ENCODE peak calls at places on chromosomes 3 and 15, in eight cellular contexts. One of them, this sample, is unnamed.

GRCh38 chr3:159797771-159798170 is 190.9 kb upstream of the IL12A start:
- DNase-seq in glutamatergic neuron: no peak
- DNase-seq in lung: no peak
- DNase-seq in brain microvascular endothelial cell: no peak
- DNase-seq in fibroblast of the aortic adventitia: no peak
- DNase-seq in HFFc6: no peak
- DNase-seq in psoas muscle: no peak
- DNase-seq in coronary artery: no peak
- DNase-seq in this sample: no peak

GRCh38 chr3:132549890-132550578 is 47.0 kb upstream of the ACKR4 start:
- DNase-seq in brain microvascular endothelial cell: peak
- DNase-seq in glutamatergic neuron: no peak
- DNase-seq in HFFc6: peak
- DNase-seq in fibroblast of the aortic adventitia: peak
- DNase-seq in lung: no peak
- DNase-seq in psoas muscle: no peak
- DNase-seq in coronary artery: no peak
- DNase-seq in this sample: peak

GRCh38 chr15:31353931-31354330 is 27.3 kb downstream of the KLF13 start:
- DNase-seq in coronary artery: no peak
- DNase-seq in HFFc6: peak
- DNase-seq in fibroblast of the aortic adventitia: peak
- DNase-seq in lung: no peak
- DNase-seq in psoas muscle: peak
- DNase-seq in brain microvascular endothelial cell: no peak
- DNase-seq in glutamatergic neuron: no peak
- DNase-seq in this sample: no peak

GRCh38 chr3:141303481-141304223 is 64.7 kb upstream of the ZBTB38 start:
- DNase-seq in fibroblast of the aortic adventitia: peak
- DNase-seq in psoas muscle: no peak
- DNase-seq in brain microvascular endothelial cell: peak
- DNase-seq in coronary artery: no peak
- DNase-seq in glutamatergic neuron: no peak
- DNase-seq in lung: peak
- DNase-seq in HFFc6: peak
- DNase-seq in this sample: peak

GRCh38 chr3:41000471-41000870 is 198.8 kb upstream of the CTNNB1 start:
- DNase-seq in psoas muscle: no peak
- DNase-seq in lung: no peak
- DNase-seq in brain microvascular endothelial cell: no peak
- DNase-seq in fibroblast of the aortic adventitia: peak
- DNase-seq in coronary artery: peak
- DNase-seq in glutamatergic neuron: no peak
- DNase-seq in HFFc6: no peak
- DNase-seq in this sample: no peak

GRCh38 chr3:27368831-27369607 is at the start of gene NEK10:
- DNase-seq in HFFc6: peak
- DNase-seq in psoas muscle: peak
- DNase-seq in lung: peak
- DNase-seq in coronary artery: peak
- DNase-seq in fibroblast of the aortic adventitia: peak
- DNase-seq in brain microvascular endothelial cell: peak
- DNase-seq in glutamatergic neuron: peak
- DNase-seq in this sample: peak

GRCh38 chr3:61997112-61997511 is 376.2 kb downstream of the FEZF2 start:
- DNase-seq in fibroblast of the aortic adventitia: peak
- DNase-seq in HFFc6: peak
- DNase-seq in glutamatergic neuron: no peak
- DNase-seq in brain microvascular endothelial cell: no peak
- DNase-seq in coronary artery: no peak
- DNase-seq in psoas muscle: no peak
- DNase-seq in lung: no peak
- DNase-seq in this sample: no peak

GRCh38 chr3:107816082-107816481 is 274.7 kb downstream of the CD47 start:
- DNase-seq in glutamatergic neuron: no peak
- DNase-seq in brain microvascular endothelial cell: no peak
- DNase-seq in HFFc6: no peak
- DNase-seq in lung: no peak
- DNase-seq in psoas muscle: no peak
- DNase-seq in fibroblast of the aortic adventitia: no peak
- DNase-seq in coronary artery: no peak
- DNase-seq in this sample: no peak

GRCh38 chr15:50675524-50676144 is 11.0 kb downstream of the TRPM7 start:
- DNase-seq in lung: no peak
- DNase-seq in psoas muscle: no peak
- DNase-seq in coronary artery: no peak
- DNase-seq in brain microvascular endothelial cell: peak
- DNase-seq in glutamatergic neuron: no peak
- DNase-seq in HFFc6: peak
- DNase-seq in fibroblast of the aortic adventitia: peak
- DNase-seq in this sample: no peak

DNA sequence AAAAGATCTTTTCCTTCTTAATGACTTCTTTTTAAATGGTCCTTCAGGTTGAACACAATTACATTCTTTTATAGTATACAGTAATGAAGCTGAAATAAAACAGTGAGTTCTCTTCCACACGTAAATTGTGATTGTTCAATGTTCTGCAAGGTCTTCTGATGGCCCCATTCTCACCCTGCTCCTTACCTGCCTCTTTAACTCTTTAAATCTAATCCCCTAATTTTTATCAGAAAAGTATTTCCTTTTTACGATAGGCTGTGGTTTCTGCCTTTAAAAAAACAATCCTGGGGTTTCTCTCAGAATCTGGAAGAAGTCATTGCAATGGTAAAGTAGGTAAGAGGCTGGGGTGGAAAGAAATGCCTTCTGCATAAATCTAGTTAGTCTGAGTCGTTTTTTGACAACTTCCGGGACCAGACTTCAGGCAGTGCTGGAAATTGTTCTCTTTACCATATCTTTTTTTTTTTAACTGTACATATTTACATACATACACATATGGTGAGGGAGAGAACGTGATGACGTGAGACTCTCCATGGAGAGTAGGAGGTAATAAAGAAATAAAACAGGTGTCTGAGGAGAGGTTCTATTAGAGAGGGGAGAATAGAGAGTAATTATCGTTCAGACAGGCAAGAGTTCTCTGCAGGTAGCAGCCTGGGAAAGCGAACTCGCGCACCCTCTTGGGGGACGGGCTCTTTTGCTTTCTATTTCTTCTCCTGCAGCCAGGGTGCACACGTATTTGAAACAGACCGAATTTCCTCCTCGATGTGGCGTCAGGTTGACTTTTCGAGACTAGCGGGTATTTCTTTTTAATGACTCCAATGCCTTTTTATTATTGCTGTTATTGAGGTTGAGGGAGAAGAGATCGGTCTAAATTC is at the start of gene SIDT1:
- DNase-seq in psoas muscle: no peak
- DNase-seq in HFFc6: no peak
- DNase-seq in coronary artery: no peak
- DNase-seq in brain microvascular endothelial cell: no peak
- DNase-seq in fibroblast of the aortic adventitia: no peak
- DNase-seq in lung: peak
- DNase-seq in glutamatergic neuron: no peak
- DNase-seq in this sample: peak
- TF ChIP-seq CTCF in psoas muscle: no peak
- TF ChIP-seq CTCF in HFFc6: no peak
- TF ChIP-seq CTCF in coronary artery: no peak
- TF ChIP-seq CTCF in brain microvascular endothelial cell: peak
- TF ChIP-seq CTCF in fibroblast of the aortic adventitia: peak
- TF ChIP-seq CTCF in lung: no peak
- TF ChIP-seq CTCF in glutamatergic neuron: no peak
- TF ChIP-seq CTCF in this sample: no peak

DNA sequence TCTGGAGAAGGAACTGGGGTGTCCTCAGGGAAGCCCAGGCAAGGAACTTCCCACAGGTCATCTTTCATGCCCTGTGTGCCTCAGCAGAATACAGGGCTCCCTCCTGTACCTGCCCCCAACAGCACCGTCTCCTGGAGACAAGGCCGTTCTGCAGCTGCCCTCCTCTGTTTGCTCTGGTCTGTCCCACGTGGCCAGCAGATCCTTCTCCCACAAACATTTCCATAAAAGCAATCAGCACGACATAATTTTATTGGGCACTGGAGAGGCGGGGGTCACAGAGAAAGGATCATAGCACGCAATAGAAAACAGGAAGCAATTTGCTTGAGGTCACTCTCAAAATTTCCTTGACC is 29.5 kb downstream of the STARD5 start:
- DNase-seq in glutamatergic neuron: no peak
- DNase-seq in brain microvascular endothelial cell: no peak
- DNase-seq in lung: no peak
- DNase-seq in fibroblast of the aortic adventitia: no peak
- DNase-seq in psoas muscle: no peak
- DNase-seq in coronary artery: no peak
- DNase-seq in HFFc6: no peak
- DNase-seq in this sample: no peak
- TF ChIP-seq CTCF in glutamatergic neuron: no peak
- TF ChIP-seq CTCF in brain microvascular endothelial cell: peak
- TF ChIP-seq CTCF in lung: no peak
- TF ChIP-seq CTCF in fibroblast of the aortic adventitia: no peak
- TF ChIP-seq CTCF in psoas muscle: no peak
- TF ChIP-seq CTCF in coronary artery: no peak
- TF ChIP-seq CTCF in HFFc6: no peak
- TF ChIP-seq CTCF in this sample: peak

DNA sequence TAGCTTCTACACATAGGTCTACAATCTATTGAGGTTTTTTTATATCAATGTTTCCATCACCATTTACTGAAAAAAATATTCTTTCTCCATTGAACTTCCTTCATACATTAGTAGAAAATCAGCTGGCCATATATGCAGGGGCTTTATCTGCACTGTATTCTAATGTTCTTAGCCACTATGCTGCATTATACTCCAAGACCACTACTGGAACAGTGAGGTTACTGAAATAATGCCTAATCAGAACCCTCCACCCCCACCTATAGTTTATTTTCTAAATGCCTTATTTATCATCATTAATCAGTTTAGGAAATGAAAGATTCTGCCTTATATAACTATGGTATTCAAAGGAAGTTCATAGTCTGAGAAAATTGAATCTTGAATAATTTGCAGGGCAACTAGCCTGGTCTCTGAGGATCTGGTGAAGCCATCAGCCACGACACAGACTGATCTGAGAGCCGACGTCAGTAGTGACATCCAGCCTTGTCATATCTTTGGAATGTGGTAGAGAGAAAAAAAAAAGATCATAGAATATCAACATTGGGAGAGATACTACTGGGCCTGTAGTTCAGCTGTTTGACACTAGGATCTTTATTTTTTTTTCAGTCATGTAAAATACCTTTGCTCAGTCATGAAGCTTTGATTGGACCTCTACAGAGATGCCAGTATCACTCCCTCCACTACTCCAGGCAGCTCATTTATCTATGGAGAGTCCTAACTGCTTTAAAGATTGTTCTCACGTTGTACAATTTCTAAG is 66.6 kb downstream of the P3H2 start:
- DNase-seq in fibroblast of the aortic adventitia: peak
- DNase-seq in psoas muscle: no peak
- DNase-seq in coronary artery: no peak
- DNase-seq in glutamatergic neuron: no peak
- DNase-seq in HFFc6: peak
- DNase-seq in lung: no peak
- DNase-seq in brain microvascular endothelial cell: peak
- DNase-seq in this sample: no peak
- TF ChIP-seq CTCF in fibroblast of the aortic adventitia: peak
- TF ChIP-seq CTCF in psoas muscle: no peak
- TF ChIP-seq CTCF in coronary artery: no peak
- TF ChIP-seq CTCF in glutamatergic neuron: no peak
- TF ChIP-seq CTCF in HFFc6: peak
- TF ChIP-seq CTCF in lung: no peak
- TF ChIP-seq CTCF in brain microvascular endothelial cell: peak
- TF ChIP-seq CTCF in this sample: no peak

DNA sequence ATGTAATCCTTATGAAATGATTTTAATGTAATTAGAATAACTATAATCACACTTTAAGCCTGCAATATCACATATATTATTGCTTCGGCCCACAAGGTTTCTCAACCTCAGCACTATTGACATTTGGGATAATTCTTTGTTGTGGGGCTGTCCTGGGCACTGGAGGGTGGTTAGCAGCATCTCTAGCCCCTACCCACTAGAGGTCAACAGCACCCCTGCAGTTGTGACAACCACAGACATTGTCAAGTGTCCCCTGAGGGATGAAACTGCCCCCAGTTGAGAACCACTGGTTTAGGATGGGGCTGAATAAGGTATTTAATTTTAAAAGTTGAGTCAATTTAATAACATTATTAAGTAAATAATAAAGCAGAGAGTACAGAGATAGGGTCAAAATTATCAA is 6.4 kb upstream of the ABHD2 start:
- DNase-seq in HFFc6: no peak
- DNase-seq in glutamatergic neuron: no peak
- DNase-seq in coronary artery: no peak
- DNase-seq in psoas muscle: no peak
- DNase-seq in lung: no peak
- DNase-seq in brain microvascular endothelial cell: no peak
- DNase-seq in fibroblast of the aortic adventitia: no peak
- DNase-seq in this sample: no peak
- TF ChIP-seq CTCF in HFFc6: no peak
- TF ChIP-seq CTCF in glutamatergic neuron: no peak
- TF ChIP-seq CTCF in coronary artery: no peak
- TF ChIP-seq CTCF in psoas muscle: no peak
- TF ChIP-seq CTCF in lung: no peak
- TF ChIP-seq CTCF in brain microvascular endothelial cell: no peak
- TF ChIP-seq CTCF in fibroblast of the aortic adventitia: no peak
- TF ChIP-seq CTCF in this sample: no peak

GRCh38 chr15:29652595-29652994 is 169.7 kb downstream of the TJP1 start:
- DNase-seq in fibroblast of the aortic adventitia: no peak
- DNase-seq in lung: no peak
- DNase-seq in brain microvascular endothelial cell: no peak
- DNase-seq in glutamatergic neuron: no peak
- DNase-seq in HFFc6: no peak
- DNase-seq in coronary artery: no peak
- DNase-seq in psoas muscle: no peak
- DNase-seq in this sample: no peak

GRCh38 chr15:29651476-29652072 is 170.7 kb downstream of the TJP1 start:
- DNase-seq in psoas muscle: no peak
- DNase-seq in brain microvascular endothelial cell: no peak
- DNase-seq in coronary artery: no peak
- DNase-seq in HFFc6: no peak
- DNase-seq in fibroblast of the aortic adventitia: no peak
- DNase-seq in glutamatergic neuron: no peak
- DNase-seq in lung: no peak
- DNase-seq in this sample: no peak

GRCh38 chr15:29656636-29657475 is 165.4 kb downstream of the TJP1 start:
- DNase-seq in fibroblast of the aortic adventitia: no peak
- DNase-seq in brain microvascular endothelial cell: no peak
- DNase-seq in HFFc6: no peak
- DNase-seq in lung: no peak
- DNase-seq in glutamatergic neuron: peak
- DNase-seq in coronary artery: no peak
- DNase-seq in psoas muscle: no peak
- DNase-seq in this sample: no peak
- TF ChIP-seq CTCF in fibroblast of the aortic adventitia: no peak
- TF ChIP-seq CTCF in brain microvascular endothelial cell: no peak
- TF ChIP-seq CTCF in HFFc6: no peak
- TF ChIP-seq CTCF in lung: no peak
- TF ChIP-seq CTCF in glutamatergic neuron: no peak
- TF ChIP-seq CTCF in coronary artery: no peak
- TF ChIP-seq CTCF in psoas muscle: no peak
- TF ChIP-seq CTCF in this sample: no peak

DNA sequence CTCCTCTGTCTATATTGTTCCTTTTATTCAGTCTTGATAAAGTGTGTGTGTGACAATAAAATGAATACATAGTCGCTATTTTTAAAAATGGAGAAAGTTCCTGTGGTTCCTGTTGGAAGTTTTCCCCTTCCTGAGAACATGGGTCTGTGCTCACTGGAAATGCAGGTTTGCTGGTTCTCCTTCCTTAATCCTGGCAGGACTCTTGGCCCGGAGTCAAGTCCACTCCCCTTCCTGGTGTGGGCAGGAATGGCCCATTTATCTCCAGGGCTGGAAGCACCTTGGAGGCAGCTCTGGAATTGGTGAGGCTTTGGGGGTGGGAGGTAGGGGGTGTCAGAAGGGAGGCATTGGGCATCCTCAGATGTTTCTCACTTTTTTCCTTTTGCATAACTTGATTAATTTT is 30.1 kb downstream of the FOXL2 start:
- DNase-seq in fibroblast of the aortic adventitia: no peak
- DNase-seq in psoas muscle: no peak
- DNase-seq in glutamatergic neuron: no peak
- DNase-seq in brain microvascular endothelial cell: no peak
- DNase-seq in coronary artery: no peak
- DNase-seq in lung: no peak
- DNase-seq in HFFc6: no peak
- DNase-seq in this sample: no peak
- TF ChIP-seq CTCF in fibroblast of the aortic adventitia: no peak
- TF ChIP-seq CTCF in psoas muscle: no peak
- TF ChIP-seq CTCF in glutamatergic neuron: no peak
- TF ChIP-seq CTCF in brain microvascular endothelial cell: no peak
- TF ChIP-seq CTCF in coronary artery: no peak
- TF ChIP-seq CTCF in lung: no peak
- TF ChIP-seq CTCF in HFFc6: no peak
- TF ChIP-seq CTCF in this sample: no peak

This sample was measured in GM06990.